ENCODE peak calls at places on chromosome 2, in nine cellular contexts. S is adrenal gland, F is AG09319, X is nephron progenitor cell, Q is GM20000, Z is fibroblast of mammary gland, I is stomach, N is B cell, H is psoas muscle. E is an unnamed sample.

GRCh38 chr2:218607436-218608115 is at the start of gene PLCD4:
- DNase-seq in H (peak; percentile 38), X (peak; percentile 15), F (peak; percentile 68), I (no peak), N (no peak), Z (peak; percentile 85), Q (no peak), S (peak; percentile 51), E (peak; percentile 88)

GRCh38 chr2:20217041-20217970 is 7.6 kb downstream of the SDC1 start:
- DNase-seq in I (peak; percentile 54), H (no peak), S (peak; percentile 93), Q (no peak), N (no peak), F (no peak), Z (no peak), X (no peak), E (no peak)

GRCh38 chr2:235870515-235870914 is 297.7 kb downstream of the GBX2 start:
- DNase-seq in S (no peak), Q (no peak), F (no peak), Z (peak; percentile 11), X (no peak), N (no peak), H (no peak), I (no peak), E (no peak)

GRCh38 chr2:182542501-182543258 is 115.8 kb upstream of the PDE1A start:
- DNase-seq in X (no peak), I (no peak), S (no peak), N (no peak), F (no peak), Q (no peak), Z (peak; percentile 55), H (no peak), E (no peak)

GRCh38 chr2:14530506-14530905 is 102.0 kb upstream of the LRATD1 start:
- DNase-seq in I (no peak), X (no peak), H (no peak), S (no peak), N (no peak), Q (no peak), F (no peak), Z (peak; percentile 67), E (no peak)

GRCh38 chr2:108244667-108245414 is 5.1 kb downstream of the SULT1C3 start:
- DNase-seq in H (no peak), Q (no peak), X (no peak), I (no peak), S (no peak), N (no peak), Z (peak; percentile 37), F (no peak), E (no peak)

GRCh38 chr2:239319261-239319661 is 81.6 kb downstream of the HDAC4 start:
- DNase-seq in X (no peak), F (no peak), Q (no peak), H (peak; percentile 59), Z (peak; percentile 50), I (peak; percentile 63), N (no peak), S (peak; percentile 77), E (no peak)

GRCh38 chr2:217208867-217209266 is 349.0 kb upstream of the TNP1 start:
- DNase-seq in H (no peak), N (no peak), S (no peak), Z (no peak), I (no peak), Q (no peak), X (no peak), F (no peak), E (no peak)

GRCh38 chr2:85938456-85938855 is 49.7 kb upstream of the ST3GAL5 start:
- DNase-seq in F (no peak), Q (no peak), X (no peak), I (no peak), S (no peak), Z (no peak), H (no peak), N (no peak), E (no peak)

GRCh38 chr2:200861617-200862016 is 2.8 kb downstream of the CLK1 start:
- DNase-seq in Q (no peak), X (no peak), S (no peak), Z (no peak), H (no peak), N (no peak), I (no peak), F (no peak), E (no peak)

GRCh38 chr2:19733951-19734425 is 167.8 kb downstream of the TTC32 start:
- DNase-seq in X (no peak), Q (no peak), H (no peak), Z (peak; percentile 68), S (no peak), I (no peak), F (no peak), N (no peak), E (no peak)

GRCh38 chr2:101238930-101239759 is 13.5 kb upstream of the CNOT11 start:
- DNase-seq in X (no peak), Q (no peak), S (no peak), Z (no peak), F (no peak), I (peak; percentile 86), N (no peak), H (no peak), E (no peak)

GRCh38 chr2:135252805-135253458 is 200.8 kb downstream of the RAB3GAP1 start:
- DNase-seq in F (no peak), Q (no peak), H (no peak), Z (no peak), N (no peak), I (no peak), X (no peak), S (no peak), E (no peak)

GRCh38 chr2:73215254-73215653 is 1.2 kb downstream of the SMYD5 start:
- DNase-seq in Z (no peak), S (no peak), Q (no peak), I (no peak), F (no peak), H (no peak), N (no peak), X (no peak), E (no peak)

GRCh38 chr2:144659731-144660275 is 139.9 kb upstream of the ZEB2 start:
- DNase-seq in S (peak; percentile 34), Z (peak; percentile 96), Q (no peak), H (no peak), X (no peak), F (peak; percentile 7), N (no peak), I (peak; percentile 29), E (no peak)

GRCh38 chr2:233832414-233832813 is 21.9 kb downstream of the HJURP start:
- DNase-seq in S (no peak), H (no peak), Q (no peak), I (no peak), F (no peak), N (no peak), Z (peak; percentile 70), X (no peak), E (no peak)

GRCh38 chr2:106143495-106144215 is 50.4 kb downstream of the UXS1 start:
- DNase-seq in I (no peak), S (no peak), X (no peak), N (no peak), H (no peak), Q (no peak), F (no peak), Z (no peak), E (no peak)

GRCh38 chr2:9652267-9652666 is 21.5 kb upstream of the YWHAQ start:
- DNase-seq in X (no peak), N (no peak), F (no peak), Q (no peak), S (no peak), I (no peak), H (no peak), Z (no peak), E (no peak)

GRCh38 chr2:169272035-169272434 is 90.3 kb downstream of the LRP2 start:
- DNase-seq in N (no peak), X (no peak), S (no peak), H (no peak), Q (no peak), I (no peak), Z (no peak), F (no peak), E (no peak)

GRCh38 chr2:169280502-169280901 is 81.8 kb downstream of the LRP2 start:
- DNase-seq in Q (no peak), H (no peak), I (no peak), X (no peak), F (no peak), N (no peak), S (no peak), Z (no peak), E (no peak)

DNA sequence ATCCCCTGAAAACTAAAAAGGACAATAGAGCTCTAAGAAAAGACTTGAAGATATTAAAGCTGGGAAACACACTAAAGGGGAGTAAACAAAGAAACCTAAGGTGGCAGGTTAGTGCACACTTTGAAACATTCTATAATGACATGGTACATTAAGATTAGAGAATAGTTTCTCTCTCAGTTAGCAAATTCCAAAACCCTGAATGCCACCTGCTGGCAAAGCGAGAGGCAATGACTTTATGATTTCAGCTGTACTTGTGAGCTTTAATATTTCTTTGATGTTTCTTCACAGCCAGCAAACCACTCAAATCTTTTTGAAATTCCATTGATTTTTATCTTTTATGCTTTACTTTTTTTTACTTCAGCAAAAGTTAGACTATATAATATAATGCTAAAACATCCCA is 86.3 kb downstream of the LRP2 start:
- DNase-seq in N (no peak), S (no peak), I (no peak), X (no peak), H (no peak), Z (peak; percentile 1), F (no peak), Q (no peak), E (no peak)
- TF ChIP-seq CTCF in N (no peak), S (no peak), I (no peak), X (no peak), H (no peak), Z (no peak), F (no peak), Q (no peak), E (peak; percentile 28)

GRCh38 chr2:40820319-40820718 is 368.4 kb upstream of the SLC8A1 start:
- DNase-seq in H (no peak), N (no peak), S (no peak), Q (no peak), Z (peak; percentile 7), I (no peak), X (no peak), F (no peak), E (no peak)
- TF ChIP-seq CTCF in H (no peak), N (no peak), S (no peak), Q (no peak), Z (peak; percentile 15), I (no peak), X (no peak), F (peak; percentile 5), E (no peak)

GRCh38 chr2:51424418-51424817 is 392.5 kb upstream of the NRXN1 start:
- DNase-seq in X (peak; percentile 6), Q (no peak), S (no peak), F (no peak), H (no peak), I (no peak), N (no peak), Z (no peak), E (no peak)
- TF ChIP-seq CTCF in X (peak; percentile 8), Q (no peak), S (no peak), F (no peak), H (no peak), I (no peak), N (no peak), Z (no peak), E (no peak)

DNA sequence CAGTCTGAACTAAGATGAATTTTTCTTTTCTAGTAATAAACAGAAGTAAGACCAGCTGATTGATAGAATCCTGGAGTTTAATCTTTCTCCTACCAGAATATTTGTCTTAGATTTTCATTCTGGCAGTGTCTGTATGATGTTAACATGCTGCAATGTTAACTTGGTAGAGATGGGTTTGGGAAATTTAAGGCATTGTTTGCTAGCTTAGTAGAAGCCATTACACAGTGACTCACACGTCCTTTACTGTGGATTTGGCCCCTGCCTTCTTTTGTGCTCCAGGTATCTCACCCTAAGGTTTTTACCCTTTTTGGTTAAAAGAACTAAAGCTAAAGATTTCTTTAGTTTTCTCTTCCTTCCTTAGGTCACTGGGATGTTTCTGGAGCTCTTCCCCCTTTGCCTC is 84.1 kb downstream of the SPTBN1 start:
- DNase-seq in Z (no peak), H (no peak), N (no peak), S (no peak), Q (no peak), F (no peak), X (no peak), I (no peak), E (no peak)
- TF ChIP-seq CTCF in Z (no peak), H (no peak), N (no peak), S (no peak), Q (no peak), F (no peak), X (no peak), I (no peak), E (no peak)